ENCODE peak calls at places on chromosomes 5 and 9, in nine cellular contexts. R, Z, I, X, D, Q, F, Y and H are unnamed samples. For H3K27me3, the result is how much of the 10 kb centered on the place peaks cover.

GRCh38 chr5:128782446-128782845 is 182.8 kb upstream of the SLC27A6 start:
- DNase-seq in R (peak), Z (no peak), I (peak), X (no peak), D (peak), Q (peak), F (no peak), Y (no peak), H (no peak)

GRCh38 chr5:12016149-12016740 is 112.0 kb upstream of the CTNND2 start:
- DNase-seq in R (no peak), Z (no peak), I (no peak), X (peak), D (no peak), Q (no peak), F (no peak), Y (no peak), H (no peak)

GRCh38 chr5:178502401-178503100 is 87.6 kb downstream of the COL23A1 start:
- DNase-seq in R (no peak), Z (no peak), I (no peak), X (no peak), D (no peak), Q (no peak), F (no peak), Y (no peak), H (no peak)

GRCh38 chr9:124812401-124813016 is 35.6 kb downstream of the OLFML2A start:
- DNase-seq in R (peak), Z (no peak), I (peak), X (peak), D (peak), Q (peak), F (peak), Y (no peak), H (no peak)

GRCh38 chr9:18610956-18611355 is 137.0 kb downstream of the ADAMTSL1 start:
- DNase-seq in R (no peak), Z (no peak), I (no peak), X (no peak), D (peak), Q (no peak), F (no peak), Y (no peak), H (no peak)

GRCh38 chr5:24183941-24184340 is 460.8 kb downstream of the CDH10 start:
- DNase-seq in R (no peak), Z (no peak), I (no peak), X (no peak), D (peak), Q (no peak), F (no peak), Y (no peak), H (no peak)

GRCh38 chr5:170361600-170361999 is 27.6 kb downstream of the KCNMB1 start:
- DNase-seq in R (no peak), Z (no peak), I (no peak), X (no peak), D (no peak), Q (no peak), F (no peak), Y (no peak), H (no peak)

GRCh38 chr9:137316012-137316981 is 14.2 kb upstream of the NRARP start:
- DNase-seq in R (peak), Z (no peak), I (peak), X (peak), D (peak), Q (no peak), F (peak), Y (no peak), H (no peak)

GRCh38 chr5:81590498-81591384 is 160.2 kb downstream of the SSBP2 start:
- DNase-seq in R (no peak), Z (no peak), I (no peak), X (peak), D (peak), Q (no peak), F (no peak), Y (no peak), H (no peak)

GRCh38 chr5:100846722-100847121 is 56.4 kb downstream of the ST8SIA4 start:
- DNase-seq in R (no peak), Z (no peak), I (no peak), X (no peak), D (peak), Q (no peak), F (no peak), Y (no peak), H (no peak)

GRCh38 chr9:135896205-135896604 is 11.1 kb downstream of the CAMSAP1 start:
- DNase-seq in R (no peak), Z (no peak), I (no peak), X (no peak), D (no peak), Q (no peak), F (no peak), Y (no peak), H (no peak)

GRCh38 chr9:124849801-124850200 is 3.5 kb upstream of the WDR38 start:
- DNase-seq in R (no peak), Z (peak), I (no peak), X (no peak), D (peak), Q (peak), F (no peak), Y (no peak), H (no peak)

DNA sequence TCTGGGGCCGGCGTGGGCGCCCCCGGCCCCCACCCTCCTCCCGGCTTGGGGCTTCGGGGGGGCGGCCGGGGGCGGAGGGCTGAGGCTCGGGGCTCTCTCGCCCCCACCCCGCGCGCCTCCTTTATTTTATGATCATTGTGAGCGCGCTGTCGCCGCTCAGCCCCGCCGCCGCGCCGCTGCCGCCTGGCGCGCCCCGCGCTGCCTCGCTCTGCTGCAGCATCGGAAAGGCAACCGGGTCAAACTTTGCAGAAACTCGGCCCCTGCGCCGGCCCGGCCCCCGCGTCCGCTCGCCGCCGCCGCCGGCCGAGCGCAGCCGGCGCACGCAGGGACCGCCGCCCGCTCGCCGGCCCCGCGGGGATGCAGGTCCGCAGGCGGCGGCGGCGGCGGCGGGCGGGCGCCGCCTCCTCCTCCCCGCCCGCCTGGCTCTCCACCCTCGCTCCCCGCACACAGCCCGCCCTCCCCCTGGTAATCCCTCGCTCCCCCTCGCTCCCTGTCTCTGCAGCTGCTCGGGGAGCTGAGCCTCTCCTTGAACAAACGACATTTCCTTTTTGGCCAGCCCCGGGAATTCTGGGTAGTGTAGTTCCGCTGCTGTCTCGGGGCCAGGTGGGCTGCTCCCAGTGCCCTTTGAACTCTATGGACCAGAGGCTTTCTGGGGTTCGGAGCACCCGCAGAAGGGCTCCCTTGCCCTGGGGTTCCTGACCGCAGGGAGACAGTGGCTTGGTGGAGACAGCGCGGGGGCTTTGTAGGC is 1.5 kb upstream of the FAM78A start:
- DNase-seq in R (peak), Z (peak), I (peak), X (peak), D (peak), Q (peak), F (peak), Y (peak), H (peak)
- H3K27me3 ChIP-seq in R (under half), Z (under half), I (under half), X (half or more), D (under half), Q (under half), F (under half), Y (under half), H (under half)

DNA sequence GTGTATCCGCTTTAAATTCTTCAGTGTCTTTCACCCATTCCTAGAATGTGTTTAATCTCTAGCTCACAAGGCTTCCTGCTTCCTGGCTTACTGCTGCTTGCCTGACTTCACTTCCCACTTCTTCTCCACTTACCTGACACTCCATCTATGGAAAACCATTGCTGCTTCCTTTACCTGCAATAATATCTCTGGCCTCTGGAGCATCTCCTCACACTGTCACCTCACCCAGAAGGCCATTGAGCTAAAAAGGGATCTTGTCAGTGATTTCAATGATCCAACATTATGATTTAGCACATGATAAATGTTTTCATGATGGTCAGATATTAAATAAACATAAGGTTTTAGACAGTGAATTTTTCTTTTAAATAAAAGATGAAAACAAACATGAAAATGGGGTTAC is 281.1 kb downstream of the MRPS30 start:
- DNase-seq in R (no peak), Z (no peak), I (no peak), X (no peak), D (no peak), Q (no peak), F (no peak), Y (no peak), H (no peak)
- TF ChIP-seq CTCF in R (no peak), Z (no peak), I (no peak), X (no peak), D (no peak), Q (no peak), F (no peak), Y (no peak), H (no peak)

DNA sequence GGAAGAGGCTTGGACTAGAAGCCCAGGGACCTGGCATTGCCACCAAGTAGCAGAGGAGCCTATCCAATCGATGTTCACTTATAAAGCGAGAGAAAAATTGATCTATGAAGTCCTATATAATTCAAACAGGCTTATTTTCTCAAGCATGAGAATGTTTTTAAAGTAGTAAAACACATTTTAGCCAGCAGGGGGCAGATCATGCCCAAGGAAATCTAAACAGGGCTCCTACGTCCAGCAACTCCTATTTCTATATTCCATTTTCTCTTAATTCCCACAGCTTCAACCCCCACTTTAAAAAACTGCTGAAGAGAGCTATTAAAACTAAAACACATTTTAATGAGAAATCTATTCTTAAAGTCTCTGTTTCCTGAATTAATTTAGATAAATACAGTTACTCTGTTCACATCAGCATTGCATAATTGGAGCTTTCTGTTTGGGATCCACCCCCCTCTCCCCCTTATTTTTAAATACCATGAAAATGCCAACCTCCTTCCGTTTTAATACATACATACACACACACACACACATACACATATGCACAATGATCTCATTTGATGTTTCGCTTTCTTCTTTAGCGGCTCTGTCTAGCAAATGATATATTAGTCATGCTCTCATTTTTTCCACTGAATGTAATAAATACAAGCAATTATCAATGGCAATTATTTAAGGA is 144.9 kb downstream of the MYO10 start:
- DNase-seq in R (no peak), Z (no peak), I (peak), X (peak), D (peak), Q (peak), F (peak), Y (peak), H (peak)
- H3K4me3 ChIP-seq in R (no peak), Z (no peak), I (no peak), X (no peak), D (no peak), Q (no peak), F (no peak), Y (no peak), H (no peak)

GRCh38 chr9:109600142-109600541 is 102.0 kb upstream of the PTPN3 start:
- DNase-seq in R (no peak), Z (no peak), I (peak), X (no peak), D (peak), Q (peak), F (no peak), Y (no peak), H (no peak)

GRCh38 chr9:109604788-109605187 is 106.7 kb upstream of the PTPN3 start:
- DNase-seq in R (no peak), Z (no peak), I (no peak), X (no peak), D (peak), Q (no peak), F (no peak), Y (no peak), H (no peak)

GRCh38 chr9:109599131-109599530 is 101.0 kb upstream of the PTPN3 start:
- DNase-seq in R (no peak), Z (no peak), I (no peak), X (no peak), D (no peak), Q (no peak), F (no peak), Y (no peak), H (no peak)

GRCh38 chr9:109604036-109604600 is 106.0 kb upstream of the PTPN3 start:
- DNase-seq in R (no peak), Z (no peak), I (no peak), X (peak), D (no peak), Q (no peak), F (no peak), Y (no peak), H (no peak)

GRCh38 chr9:109602987-109603386 is 104.9 kb upstream of the PTPN3 start:
- DNase-seq in R (no peak), Z (no peak), I (no peak), X (no peak), D (no peak), Q (no peak), F (no peak), Y (no peak), H (no peak)
- H3K27me3 ChIP-seq in R (under half), Z (under half), I (under half), X (under half), D (under half), Q (under half), F (under half), Y (under half), H (under half)